ENCODE peak calls at places on chromosome 1, in six cellular contexts. S is brain microvascular endothelial cell, X is foreskin fibroblast, K is fibroblast of mammary gland, B is A549, F is cardiac fibroblast. L is an unnamed sample.

GRCh38 chr1:220875233-220875632 is 4.0 kb upstream of the HLX start:
- DNase-seq in S (no peak), X (no peak), K (no peak), B (no peak), F (no peak), L (no peak)

GRCh38 chr1:55310517-55310927 is 95.4 kb upstream of the USP24 start:
- DNase-seq in S (peak), X (peak), K (peak), B (peak), F (peak), L (peak)

GRCh38 chr1:162916407-162916806 is 55.4 kb upstream of the CCDC190 start:
- DNase-seq in S (peak), X (peak), K (peak), B (no peak), F (peak), L (peak)

GRCh38 chr1:16905856-16906702 is 10.3 kb downstream of the RNU1-2 start:
- DNase-seq in S (peak), X (peak), K (peak), B (no peak), F (peak), L (no peak)

GRCh38 chr1:16716691-16717173 is 23.6 kb upstream of the RNU1-4 start:
- DNase-seq in S (no peak), X (no peak), K (no peak), B (no peak), F (no peak), L (no peak)

GRCh38 chr1:244341455-244342450 is 110.0 kb downstream of the ADSS2 start:
- DNase-seq in S (no peak), X (peak), K (peak), B (peak), F (peak), L (peak)

GRCh38 chr1:82452096-82452495 is 651.4 kb downstream of the ADGRL2 start:
- DNase-seq in S (no peak), X (no peak), K (no peak), B (no peak), F (no peak), L (no peak)

GRCh38 chr1:214310010-214310409 is 29.1 kb downstream of the SMYD2 start:
- DNase-seq in S (no peak), X (peak), K (peak), B (no peak), F (no peak), L (no peak)

GRCh38 chr1:43357251-43357650 is 1.5 kb upstream of the CDC20 start:
- DNase-seq in S (no peak), X (no peak), K (no peak), B (no peak), F (no peak), L (no peak)

GRCh38 chr1:43359696-43360095 is 915 bp downstream of the CDC20 start:
- DNase-seq in S (no peak), X (peak), K (no peak), B (no peak), F (no peak), L (no peak)

GRCh38 chr1:43360616-43361015 is 1.8 kb downstream of the CDC20 start:
- DNase-seq in S (no peak), X (no peak), K (no peak), B (no peak), F (no peak), L (no peak)

GRCh38 chr1:43358121-43358745 is 548 bp upstream of the CDC20 start:
- DNase-seq in S (no peak), X (peak), K (peak), B (peak), F (no peak), L (peak)

GRCh38 chr1:43358746-43359693 is at the start of gene CDC20:
- DNase-seq in S (peak), X (peak), K (peak), B (peak), F (peak), L (peak)
- H3K4me3 ChIP-seq in S (peak), X (peak), K (peak), B (peak), F (peak), L (peak)

GRCh38 chr1:15038232-15039016 is 115.1 kb upstream of the TMEM51 start:
- DNase-seq in S (no peak), X (peak), K (peak), B (peak), F (peak), L (peak)
- TF ChIP-seq CTCF in S (peak), X (peak), K (peak), B (peak), F (no peak), L (peak)

GRCh38 chr1:23615852-23616251 is 56.6 kb upstream of the ID3 start:
- DNase-seq in S (no peak), X (no peak), K (no peak), B (no peak), F (no peak), L (no peak)

GRCh38 chr1:23616292-23616822 is 57.1 kb upstream of the ID3 start:
- DNase-seq in S (no peak), X (no peak), K (no peak), B (peak), F (no peak), L (no peak)

GRCh38 chr1:23614128-23614660 is 54.9 kb upstream of the ID3 start:
- DNase-seq in S (no peak), X (no peak), K (no peak), B (no peak), F (no peak), L (no peak)

GRCh38 chr1:23617019-23617418 is 57.7 kb upstream of the ID3 start:
- DNase-seq in S (no peak), X (no peak), K (no peak), B (no peak), F (no peak), L (no peak)

GRCh38 chr1:23615423-23615822 is 56.1 kb upstream of the ID3 start:
- DNase-seq in S (no peak), X (no peak), K (no peak), B (no peak), F (no peak), L (no peak)
- H3K4me3 ChIP-seq in S (no peak), X (no peak), K (no peak), B (no peak), F (no peak), L (no peak)

DNA sequence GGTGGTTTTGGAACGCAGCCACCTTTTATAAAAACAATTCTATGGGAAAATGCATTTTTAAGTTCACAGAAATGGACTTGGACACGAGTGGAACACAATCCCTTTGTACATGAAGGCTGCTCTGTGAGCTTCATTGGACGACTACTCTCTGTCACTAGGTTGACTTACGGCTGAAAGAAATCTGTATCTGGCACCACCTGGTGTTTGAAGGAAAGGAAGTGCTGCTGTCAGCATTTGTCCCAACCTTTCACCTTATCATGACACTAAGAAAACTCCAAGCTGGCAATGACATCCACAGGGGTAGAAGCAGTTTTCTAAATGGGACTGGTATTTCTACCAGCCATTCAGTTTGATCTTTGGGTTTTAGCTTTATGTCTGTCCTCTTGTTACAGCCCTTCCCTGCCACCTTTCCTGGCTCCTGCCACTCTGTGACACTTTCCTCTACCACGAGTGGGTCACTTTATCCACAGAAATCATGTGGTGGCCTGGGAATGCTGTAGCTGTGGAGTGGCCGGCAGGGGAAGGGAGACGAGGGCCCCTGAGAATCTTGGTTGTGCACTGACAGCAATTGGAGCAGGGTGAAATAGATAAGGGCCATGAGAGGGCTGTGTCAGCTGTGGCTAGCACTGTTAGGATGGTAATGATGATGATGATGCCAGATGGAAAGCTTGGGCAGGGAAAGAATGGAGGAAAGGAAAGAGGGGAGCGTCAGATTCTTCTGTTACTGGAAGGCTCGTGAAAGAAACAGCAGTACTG is 85.2 kb downstream of the TBX19 start:
- DNase-seq in S (no peak), X (no peak), K (no peak), B (peak), F (no peak), L (peak)
- TF ChIP-seq CTCF in S (peak), X (no peak), K (no peak), B (peak), F (no peak), L (peak)

GRCh38 chr1:6485140-6485936 is 6.1 kb downstream of the PLEKHG5 start:
- DNase-seq in S (no peak), X (peak), K (no peak), B (no peak), F (no peak), L (no peak)
- H3K4me3 ChIP-seq in S (peak), X (peak), K (no peak), B (no peak), F (peak), L (peak)

DNA sequence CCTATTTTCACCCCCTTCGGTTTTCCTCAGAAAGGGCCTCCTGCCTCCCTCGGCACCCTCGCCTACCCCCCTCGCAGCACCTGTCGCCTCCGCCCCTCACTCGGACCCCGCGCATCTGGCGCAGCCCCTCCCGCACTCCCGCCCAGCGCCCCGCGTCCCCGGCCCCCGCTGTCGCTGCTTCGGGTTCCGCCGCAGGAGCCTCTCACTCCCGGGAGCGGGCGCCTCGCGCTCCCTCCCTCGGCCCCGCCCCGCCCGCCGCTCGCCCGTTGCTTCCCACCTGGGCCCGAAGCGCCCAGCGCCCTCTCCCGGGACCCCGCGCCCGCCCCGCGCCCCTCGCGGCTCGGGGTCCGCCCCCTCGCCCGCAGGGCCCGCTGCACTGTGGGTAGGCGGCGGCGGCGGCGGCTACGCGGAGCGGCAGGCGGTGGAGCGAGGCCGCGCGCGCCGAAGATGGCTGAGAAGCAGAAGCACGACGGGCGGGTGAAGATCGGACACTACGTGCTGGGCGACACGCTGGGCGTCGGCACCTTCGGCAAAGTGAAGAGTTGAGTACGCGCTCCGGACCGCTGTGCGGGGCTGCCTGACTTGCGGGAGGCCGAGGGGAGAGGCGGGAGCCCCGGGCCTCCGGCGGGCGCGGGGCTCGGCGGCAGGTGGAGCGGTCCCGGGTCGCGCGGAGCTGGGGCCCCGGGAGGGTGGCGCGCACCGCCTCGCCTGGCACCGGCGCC is at the start of gene PRKAA2:
- DNase-seq in S (no peak), X (peak), K (no peak), B (peak), F (peak), L (no peak)
- TF ChIP-seq CTCF in S (no peak), X (no peak), K (no peak), B (no peak), F (no peak), L (no peak)